ENCODE peak calls at places on chromosomes 5 and 9, in six cellular contexts. One of them, this sample, is unnamed. For H3K9me3 and H3K36me3, the result is how much of the 10 kb centered on the place peaks cover.

GRCh38 chr5:122781465-122781864 is 6.6 kb downstream of the SNX2 start:
- DNase-seq in CD4-positive, CD25-positive, alpha-beta regulatory T cell: no peak
- DNase-seq in left lung: no peak
- DNase-seq in OCI-LY7: no peak
- DNase-seq in mucosa of descending colon: no peak
- DNase-seq in neuronal stem cell: no peak
- DNase-seq in this sample: no peak

GRCh38 chr9:95075700-95076099 is 241.8 kb downstream of the FANCC start:
- DNase-seq in CD4-positive, CD25-positive, alpha-beta regulatory T cell: no peak
- DNase-seq in left lung: no peak
- DNase-seq in OCI-LY7: no peak
- DNase-seq in mucosa of descending colon: no peak
- DNase-seq in neuronal stem cell: no peak
- DNase-seq in this sample: no peak

GRCh38 chr9:112421771-112422222 is 41.9 kb downstream of the HSDL2 start:
- DNase-seq in CD4-positive, CD25-positive, alpha-beta regulatory T cell: no peak
- DNase-seq in left lung: no peak
- DNase-seq in OCI-LY7: no peak
- DNase-seq in mucosa of descending colon: no peak
- DNase-seq in neuronal stem cell: no peak
- DNase-seq in this sample: no peak

GRCh38 chr9:8338249-8338721 is 538.7 kb upstream of the DMAC1 start:
- DNase-seq in CD4-positive, CD25-positive, alpha-beta regulatory T cell: no peak
- DNase-seq in left lung: no peak
- DNase-seq in OCI-LY7: no peak
- DNase-seq in mucosa of descending colon: peak
- DNase-seq in neuronal stem cell: no peak
- DNase-seq in this sample: peak

GRCh38 chr5:773517-774264 is 10.8 kb downstream of the ZDHHC11B start:
- DNase-seq in CD4-positive, CD25-positive, alpha-beta regulatory T cell: no peak
- DNase-seq in left lung: peak
- DNase-seq in OCI-LY7: no peak
- DNase-seq in mucosa of descending colon: no peak
- DNase-seq in neuronal stem cell: no peak
- DNase-seq in this sample: no peak

GRCh38 chr5:55671975-55672374 is 40.1 kb downstream of the SLC38A9 start:
- DNase-seq in CD4-positive, CD25-positive, alpha-beta regulatory T cell: no peak
- DNase-seq in left lung: no peak
- DNase-seq in OCI-LY7: no peak
- DNase-seq in mucosa of descending colon: no peak
- DNase-seq in neuronal stem cell: no peak
- DNase-seq in this sample: no peak

GRCh38 chr5:95605786-95606185 is 14.1 kb upstream of the GPR150 start:
- DNase-seq in CD4-positive, CD25-positive, alpha-beta regulatory T cell: no peak
- DNase-seq in left lung: no peak
- DNase-seq in OCI-LY7: no peak
- DNase-seq in mucosa of descending colon: no peak
- DNase-seq in neuronal stem cell: no peak
- DNase-seq in this sample: no peak

GRCh38 chr9:134427153-134427782 is 101.0 kb downstream of the RXRA start:
- DNase-seq in CD4-positive, CD25-positive, alpha-beta regulatory T cell: no peak
- DNase-seq in left lung: no peak
- DNase-seq in OCI-LY7: no peak
- DNase-seq in mucosa of descending colon: no peak
- DNase-seq in neuronal stem cell: no peak
- DNase-seq in this sample: no peak

GRCh38 chr9:18857769-18858168 is 175.2 kb downstream of the SAXO1 start:
- DNase-seq in CD4-positive, CD25-positive, alpha-beta regulatory T cell: no peak
- DNase-seq in left lung: no peak
- DNase-seq in OCI-LY7: no peak
- DNase-seq in mucosa of descending colon: no peak
- DNase-seq in neuronal stem cell: no peak
- DNase-seq in this sample: no peak

GRCh38 chr9:91177661-91178280 is 183.9 kb downstream of the AUH start:
- DNase-seq in CD4-positive, CD25-positive, alpha-beta regulatory T cell: no peak
- DNase-seq in left lung: peak
- DNase-seq in OCI-LY7: no peak
- DNase-seq in mucosa of descending colon: peak
- DNase-seq in neuronal stem cell: no peak
- DNase-seq in this sample: no peak

GRCh38 chr5:152864447-152864846 is 459.4 kb upstream of the NMUR2 start:
- DNase-seq in CD4-positive, CD25-positive, alpha-beta regulatory T cell: no peak
- DNase-seq in left lung: no peak
- DNase-seq in OCI-LY7: no peak
- DNase-seq in mucosa of descending colon: no peak
- DNase-seq in neuronal stem cell: no peak
- DNase-seq in this sample: no peak

GRCh38 chr5:55636711-55637110 is 75.4 kb downstream of the SLC38A9 start:
- DNase-seq in CD4-positive, CD25-positive, alpha-beta regulatory T cell: no peak
- DNase-seq in left lung: no peak
- DNase-seq in OCI-LY7: no peak
- DNase-seq in mucosa of descending colon: peak
- DNase-seq in neuronal stem cell: no peak
- DNase-seq in this sample: no peak

GRCh38 chr5:158875272-158875679 is 224.4 kb downstream of the EBF1 start:
- DNase-seq in CD4-positive, CD25-positive, alpha-beta regulatory T cell: no peak
- DNase-seq in left lung: no peak
- DNase-seq in OCI-LY7: peak
- DNase-seq in mucosa of descending colon: no peak
- DNase-seq in neuronal stem cell: no peak
- DNase-seq in this sample: no peak

GRCh38 chr9:91711755-91712591 is 238.1 kb downstream of the ROR2 start:
- DNase-seq in CD4-positive, CD25-positive, alpha-beta regulatory T cell: no peak
- DNase-seq in left lung: no peak
- DNase-seq in OCI-LY7: peak
- DNase-seq in mucosa of descending colon: peak
- DNase-seq in neuronal stem cell: no peak
- DNase-seq in this sample: no peak

GRCh38 chr5:74429495-74429894 is 211.0 kb downstream of the ENC1 start:
- DNase-seq in CD4-positive, CD25-positive, alpha-beta regulatory T cell: no peak
- DNase-seq in left lung: no peak
- DNase-seq in OCI-LY7: no peak
- DNase-seq in mucosa of descending colon: no peak
- DNase-seq in neuronal stem cell: no peak
- DNase-seq in this sample: no peak

GRCh38 chr5:52007230-52007858 is 624.1 kb downstream of the ISL1 start:
- DNase-seq in CD4-positive, CD25-positive, alpha-beta regulatory T cell: no peak
- DNase-seq in left lung: no peak
- DNase-seq in OCI-LY7: peak
- DNase-seq in mucosa of descending colon: peak
- DNase-seq in neuronal stem cell: no peak
- DNase-seq in this sample: peak

GRCh38 chr5:172791291-172791690 is 20.3 kb upstream of the DUSP1 start:
- DNase-seq in CD4-positive, CD25-positive, alpha-beta regulatory T cell: no peak
- DNase-seq in left lung: no peak
- DNase-seq in OCI-LY7: no peak
- DNase-seq in mucosa of descending colon: no peak
- DNase-seq in neuronal stem cell: no peak
- DNase-seq in this sample: no peak

GRCh38 chr9:119368681-119369581 is at the start of gene BRINP1:
- DNase-seq in CD4-positive, CD25-positive, alpha-beta regulatory T cell: no peak
- DNase-seq in left lung: peak
- DNase-seq in OCI-LY7: no peak
- DNase-seq in mucosa of descending colon: no peak
- DNase-seq in neuronal stem cell: peak
- DNase-seq in this sample: no peak

GRCh38 chr9:33106827-33107621 is 30.6 kb upstream of the SMU1 start:
- DNase-seq in CD4-positive, CD25-positive, alpha-beta regulatory T cell: no peak
- DNase-seq in left lung: no peak
- DNase-seq in OCI-LY7: no peak
- DNase-seq in mucosa of descending colon: no peak
- DNase-seq in neuronal stem cell: no peak
- DNase-seq in this sample: no peak

GRCh38 chr9:16753256-16753655 is 117.2 kb downstream of the BNC2 start:
- DNase-seq in CD4-positive, CD25-positive, alpha-beta regulatory T cell: no peak
- DNase-seq in left lung: no peak
- DNase-seq in OCI-LY7: no peak
- DNase-seq in mucosa of descending colon: no peak
- DNase-seq in neuronal stem cell: no peak
- DNase-seq in this sample: no peak

GRCh38 chr9:31445960-31446359 is 938.5 kb upstream of the ACO1 start:
- DNase-seq in CD4-positive, CD25-positive, alpha-beta regulatory T cell: no peak
- DNase-seq in left lung: no peak
- DNase-seq in OCI-LY7: peak
- DNase-seq in mucosa of descending colon: no peak
- DNase-seq in neuronal stem cell: no peak
- DNase-seq in this sample: no peak

GRCh38 chr9:131323629-131324028 is 34.1 kb downstream of the PLPP7 start:
- DNase-seq in CD4-positive, CD25-positive, alpha-beta regulatory T cell: no peak
- DNase-seq in left lung: peak
- DNase-seq in OCI-LY7: no peak
- DNase-seq in mucosa of descending colon: no peak
- DNase-seq in neuronal stem cell: no peak
- DNase-seq in this sample: no peak

GRCh38 chr5:109352024-109352423 is 57.8 kb downstream of the PJA2 start:
- DNase-seq in CD4-positive, CD25-positive, alpha-beta regulatory T cell: no peak
- DNase-seq in left lung: no peak
- DNase-seq in OCI-LY7: no peak
- DNase-seq in mucosa of descending colon: no peak
- DNase-seq in neuronal stem cell: no peak
- DNase-seq in this sample: no peak

GRCh38 chr5:95113489-95113888 is 171.4 kb downstream of the MCTP1 start:
- DNase-seq in CD4-positive, CD25-positive, alpha-beta regulatory T cell: no peak
- DNase-seq in left lung: no peak
- DNase-seq in OCI-LY7: no peak
- DNase-seq in mucosa of descending colon: no peak
- DNase-seq in neuronal stem cell: no peak
- DNase-seq in this sample: peak

GRCh38 chr5:8884029-8884428 is 661.8 kb downstream of the SEMA5A start:
- DNase-seq in CD4-positive, CD25-positive, alpha-beta regulatory T cell: no peak
- DNase-seq in left lung: no peak
- DNase-seq in OCI-LY7: no peak
- DNase-seq in mucosa of descending colon: no peak
- DNase-seq in neuronal stem cell: no peak
- DNase-seq in this sample: no peak

GRCh38 chr9:121249563-121249962 is 18.4 kb upstream of the GSN start:
- DNase-seq in CD4-positive, CD25-positive, alpha-beta regulatory T cell: no peak
- DNase-seq in left lung: no peak
- DNase-seq in OCI-LY7: peak
- DNase-seq in mucosa of descending colon: no peak
- DNase-seq in neuronal stem cell: no peak
- DNase-seq in this sample: no peak

GRCh38 chr5:156121234-156121633 is 205.7 kb upstream of the SGCD start:
- DNase-seq in CD4-positive, CD25-positive, alpha-beta regulatory T cell: no peak
- DNase-seq in left lung: no peak
- DNase-seq in OCI-LY7: no peak
- DNase-seq in mucosa of descending colon: no peak
- DNase-seq in neuronal stem cell: no peak
- DNase-seq in this sample: no peak

GRCh38 chr5:178332096-178332780 is 99.6 kb upstream of the PHYKPL start:
- DNase-seq in CD4-positive, CD25-positive, alpha-beta regulatory T cell: no peak
- DNase-seq in left lung: peak
- DNase-seq in OCI-LY7: no peak
- DNase-seq in mucosa of descending colon: no peak
- DNase-seq in neuronal stem cell: no peak
- DNase-seq in this sample: no peak

GRCh38 chr5:178329331-178329730 is 96.7 kb upstream of the PHYKPL start:
- DNase-seq in CD4-positive, CD25-positive, alpha-beta regulatory T cell: no peak
- DNase-seq in left lung: peak
- DNase-seq in OCI-LY7: no peak
- DNase-seq in mucosa of descending colon: no peak
- DNase-seq in neuronal stem cell: no peak
- DNase-seq in this sample: no peak

GRCh38 chr5:178330791-178331404 is 98.3 kb upstream of the PHYKPL start:
- DNase-seq in CD4-positive, CD25-positive, alpha-beta regulatory T cell: no peak
- DNase-seq in left lung: no peak
- DNase-seq in OCI-LY7: no peak
- DNase-seq in mucosa of descending colon: no peak
- DNase-seq in neuronal stem cell: no peak
- DNase-seq in this sample: no peak

GRCh38 chr5:178333821-178334481 is 101.3 kb upstream of the PHYKPL start:
- DNase-seq in CD4-positive, CD25-positive, alpha-beta regulatory T cell: no peak
- DNase-seq in left lung: no peak
- DNase-seq in OCI-LY7: no peak
- DNase-seq in mucosa of descending colon: no peak
- DNase-seq in neuronal stem cell: no peak
- DNase-seq in this sample: no peak

DNA sequence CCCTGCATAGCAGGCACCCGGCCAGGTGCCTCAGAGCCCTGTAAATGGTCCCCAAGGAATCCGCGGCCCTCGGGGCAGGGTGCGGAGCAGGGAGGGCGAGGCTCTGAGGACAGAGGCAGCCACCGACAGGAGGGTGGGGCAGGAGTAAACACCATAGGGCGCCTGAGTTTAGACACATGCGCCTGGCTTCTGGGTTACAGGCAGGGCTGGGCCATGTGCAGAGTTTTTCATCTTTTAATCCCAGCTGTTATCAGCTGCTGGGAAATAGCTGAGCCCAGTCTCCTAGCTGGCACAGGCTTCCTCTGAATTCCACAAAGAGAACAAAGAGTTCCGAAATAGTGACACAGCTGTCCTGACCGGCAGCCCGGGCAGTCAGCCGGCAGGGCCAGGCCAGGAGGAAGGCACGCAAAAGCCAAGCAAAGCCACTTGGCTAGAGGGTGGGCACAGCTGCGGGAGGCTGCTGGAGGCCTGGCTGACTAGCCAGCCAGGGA is 98.9 kb upstream of the PHYKPL start:
- DNase-seq in CD4-positive, CD25-positive, alpha-beta regulatory T cell: no peak
- DNase-seq in left lung: no peak
- DNase-seq in OCI-LY7: no peak
- DNase-seq in mucosa of descending colon: peak
- DNase-seq in neuronal stem cell: no peak
- DNase-seq in this sample: peak
- H3K4me3 ChIP-seq in CD4-positive, CD25-positive, alpha-beta regulatory T cell: no peak
- H3K4me3 ChIP-seq in left lung: no peak
- H3K4me3 ChIP-seq in OCI-LY7: no peak
- H3K4me3 ChIP-seq in mucosa of descending colon: no peak
- H3K4me3 ChIP-seq in neuronal stem cell: no peak
- H3K4me3 ChIP-seq in this sample: no peak

GRCh38 chr5:150862070-150862469 is 15.7 kb downstream of the IRGM start:
- DNase-seq in CD4-positive, CD25-positive, alpha-beta regulatory T cell: no peak
- DNase-seq in left lung: no peak
- DNase-seq in OCI-LY7: no peak
- DNase-seq in mucosa of descending colon: no peak
- DNase-seq in neuronal stem cell: no peak
- DNase-seq in this sample: no peak
- H3K9me3 ChIP-seq in CD4-positive, CD25-positive, alpha-beta regulatory T cell: under half
- H3K9me3 ChIP-seq in left lung: under half
- H3K9me3 ChIP-seq in OCI-LY7: under half
- H3K9me3 ChIP-seq in mucosa of descending colon: under half
- H3K9me3 ChIP-seq in neuronal stem cell: under half
- H3K9me3 ChIP-seq in this sample: under half

DNA sequence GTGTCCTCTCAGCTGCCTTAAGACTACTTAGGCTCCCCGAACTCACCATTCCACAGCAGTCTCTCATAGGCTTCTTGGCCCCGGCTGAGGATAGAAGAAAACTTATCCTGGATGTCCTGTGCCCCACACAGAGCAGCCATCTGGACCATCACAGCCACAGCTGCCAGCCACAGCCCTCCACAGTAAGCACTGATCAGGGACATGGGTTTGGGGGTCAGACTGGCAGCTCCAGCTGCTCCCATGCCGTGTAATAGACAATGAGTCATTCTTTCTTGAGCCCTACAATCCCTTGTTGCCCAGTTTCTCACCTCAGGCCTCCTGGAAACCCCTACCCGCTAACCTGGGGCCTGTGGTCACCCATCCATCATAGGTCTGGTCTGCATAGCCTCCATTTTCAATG is 5.7 kb downstream of the CREB3 start:
- DNase-seq in CD4-positive, CD25-positive, alpha-beta regulatory T cell: no peak
- DNase-seq in left lung: no peak
- DNase-seq in OCI-LY7: no peak
- DNase-seq in mucosa of descending colon: no peak
- DNase-seq in neuronal stem cell: no peak
- DNase-seq in this sample: no peak
- H3K36me3 ChIP-seq in CD4-positive, CD25-positive, alpha-beta regulatory T cell: half or more
- H3K36me3 ChIP-seq in left lung: under half
- H3K36me3 ChIP-seq in OCI-LY7: half or more
- H3K36me3 ChIP-seq in mucosa of descending colon: under half
- H3K36me3 ChIP-seq in neuronal stem cell: half or more
- H3K36me3 ChIP-seq in this sample: under half

GRCh38 chr5:161058751-161059150 is 206.7 kb upstream of the ATP10B start:
- DNase-seq in CD4-positive, CD25-positive, alpha-beta regulatory T cell: no peak
- DNase-seq in left lung: no peak
- DNase-seq in OCI-LY7: no peak
- DNase-seq in mucosa of descending colon: no peak
- DNase-seq in neuronal stem cell: no peak
- DNase-seq in this sample: no peak
- H3K4me3 ChIP-seq in CD4-positive, CD25-positive, alpha-beta regulatory T cell: no peak
- H3K4me3 ChIP-seq in left lung: no peak
- H3K4me3 ChIP-seq in OCI-LY7: no peak
- H3K4me3 ChIP-seq in mucosa of descending colon: no peak
- H3K4me3 ChIP-seq in neuronal stem cell: no peak
- H3K4me3 ChIP-seq in this sample: no peak